ENCODE peak calls at places on chromosomes 1 and 21, in six cellular contexts. H is NCI-H774; G is CD4-positive, CD25-positive, alpha-beta regulatory T cell; E is GF-D8; M is HEK293T; Y is ovary. J is an unnamed sample.

GRCh38 chr1:243493156-243494129 is 237.6 kb downstream of the SDCCAG8 start:
- DNase-seq in H (no peak), G (no peak), E (no peak), M (no peak), Y (no peak), J (no peak)

GRCh38 chr1:18989956-18990355 is 33.5 kb upstream of the IFFO2 start:
- DNase-seq in H (no peak), G (no peak), E (no peak), M (no peak), Y (no peak), J (no peak)

GRCh38 chr1:53294557-53294956 is 33.3 kb downstream of the LRP8 start:
- DNase-seq in H (no peak), G (peak), E (no peak), M (no peak), Y (no peak), J (no peak)

GRCh38 chr1:38208720-38209632 is 162.4 kb upstream of the POU3F1 start:
- DNase-seq in H (no peak), G (no peak), E (no peak), M (no peak), Y (no peak), J (no peak)

GRCh38 chr1:77636864-77637263 is 45.6 kb downstream of the ZZZ3 start:
- DNase-seq in H (no peak), G (no peak), E (no peak), M (no peak), Y (no peak), J (no peak)

GRCh38 chr1:204560590-204560989 is 44.4 kb downstream of the MDM4 start:
- DNase-seq in H (no peak), G (no peak), E (no peak), M (no peak), Y (no peak), J (no peak)

GRCh38 chr1:231160851-231161710 is 777 bp upstream of the TRIM67 start:
- DNase-seq in H (no peak), G (no peak), E (no peak), M (no peak), Y (no peak), J (no peak)

GRCh38 chr1:226034482-226034881 is 28.0 kb upstream of the H3-3A start:
- DNase-seq in H (no peak), G (no peak), E (peak), M (no peak), Y (peak), J (no peak)

GRCh38 chr1:33141216-33141615 is 40.6 kb downstream of the TRIM62 start:
- DNase-seq in H (no peak), G (no peak), E (no peak), M (no peak), Y (no peak), J (no peak)

GRCh38 chr1:240967070-240967724 is 355.2 kb upstream of the GREM2 start:
- DNase-seq in H (no peak), G (no peak), E (no peak), M (peak), Y (no peak), J (peak)

GRCh38 chr21:33881689-33882440 is 33.7 kb downstream of the ATP5PO start:
- DNase-seq in H (no peak), G (no peak), E (no peak), M (no peak), Y (no peak), J (no peak)

GRCh38 chr1:172745014-172745413 is 86.1 kb downstream of the FASLG start:
- DNase-seq in H (no peak), G (peak), E (no peak), M (peak), Y (no peak), J (peak)

GRCh38 chr1:192080671-192081070 is 77.6 kb upstream of the RGS18 start:
- DNase-seq in H (no peak), G (no peak), E (no peak), M (no peak), Y (no peak), J (no peak)

GRCh38 chr1:10045480-10046355 is 13.0 kb downstream of the UBE4B start:
- DNase-seq in H (no peak), G (no peak), E (no peak), M (no peak), Y (peak), J (no peak)

GRCh38 chr1:95287078-95287477 is 53.1 kb downstream of the RWDD3 start:
- DNase-seq in H (peak), G (no peak), E (no peak), M (no peak), Y (no peak), J (peak)

GRCh38 chr1:235725493-235725892 is 75.9 kb upstream of the GNG4 start:
- DNase-seq in H (no peak), G (no peak), E (no peak), M (no peak), Y (no peak), J (no peak)